ENCODE peak calls at places on chromosomes 4 and X, in four cellular contexts. One of them, this sample, is unnamed.

GRCh38 chr4:133320576-133321170 is 171.6 kb downstream of the PCDH10 start:
- DNase-seq in AG09309: no peak
- DNase-seq in GM12865: peak
- DNase-seq in SK-N-DZ: peak
- DNase-seq in this sample: no peak

GRCh38 chr4:55765070-55765469 is 54.5 kb upstream of the EXOC1L start:
- DNase-seq in SK-N-DZ: no peak
- DNase-seq in GM12865: no peak
- DNase-seq in AG09309: no peak
- DNase-seq in this sample: no peak

GRCh38 chr4:83328486-83328885 is 6.2 kb downstream of the HPSE start:
- DNase-seq in GM12865: no peak
- DNase-seq in SK-N-DZ: no peak
- DNase-seq in AG09309: no peak
- DNase-seq in this sample: no peak

GRCh38 chr4:1990676-1991075 is 18.1 kb downstream of the NELFA start:
- DNase-seq in GM12865: no peak
- DNase-seq in AG09309: no peak
- DNase-seq in SK-N-DZ: no peak
- DNase-seq in this sample: no peak

GRCh38 chrX:123190096-123190495 is 6.0 kb downstream of the GRIA3 start:
- DNase-seq in GM12865: no peak
- DNase-seq in AG09309: no peak
- DNase-seq in SK-N-DZ: no peak
- DNase-seq in this sample: no peak

GRCh38 chrX:68018248-68019203 is 414.8 kb downstream of the OPHN1 start:
- DNase-seq in GM12865: no peak
- DNase-seq in SK-N-DZ: peak
- DNase-seq in AG09309: peak
- DNase-seq in this sample: no peak

GRCh38 chr4:40998680-40999358 is 215.5 kb downstream of the APBB2 start:
- DNase-seq in AG09309: peak
- DNase-seq in GM12865: no peak
- DNase-seq in SK-N-DZ: no peak
- DNase-seq in this sample: no peak

GRCh38 chrX:103175944-103176753 is 38.8 kb upstream of the BEX4 start:
- DNase-seq in GM12865: peak
- DNase-seq in SK-N-DZ: peak
- DNase-seq in AG09309: no peak
- DNase-seq in this sample: peak

GRCh38 chrX:55488268-55488558 is 1.4 kb downstream of the USP51 start:
- DNase-seq in SK-N-DZ: no peak
- DNase-seq in GM12865: peak
- DNase-seq in AG09309: no peak
- DNase-seq in this sample: no peak

GRCh38 chr4:20615492-20616136 is 84.6 kb upstream of the PACRGL start:
- DNase-seq in SK-N-DZ: no peak
- DNase-seq in GM12865: no peak
- DNase-seq in AG09309: no peak
- DNase-seq in this sample: no peak

GRCh38 chr4:8852118-8852704 is 19.4 kb downstream of the HMX1 start:
- DNase-seq in SK-N-DZ: no peak
- DNase-seq in AG09309: no peak
- DNase-seq in GM12865: no peak
- DNase-seq in this sample: no peak

GRCh38 chrX:19739683-19740082 is 147.7 kb downstream of the SH3KBP1 start:
- DNase-seq in AG09309: peak
- DNase-seq in GM12865: peak
- DNase-seq in SK-N-DZ: peak
- DNase-seq in this sample: peak

GRCh38 chr4:121253961-121254360 is 89.8 kb upstream of the TNIP3 start:
- DNase-seq in SK-N-DZ: no peak
- DNase-seq in GM12865: peak
- DNase-seq in AG09309: no peak
- DNase-seq in this sample: no peak

GRCh38 chr4:169348541-169348940 is 77.8 kb upstream of the SH3RF1 start:
- DNase-seq in AG09309: no peak
- DNase-seq in GM12865: no peak
- DNase-seq in SK-N-DZ: peak
- DNase-seq in this sample: no peak

GRCh38 chr4:177455591-177455990 is 13.4 kb upstream of the AGA start:
- DNase-seq in AG09309: no peak
- DNase-seq in SK-N-DZ: no peak
- DNase-seq in GM12865: no peak
- DNase-seq in this sample: no peak

GRCh38 chr4:52574036-52574435 is 85.1 kb downstream of the USP46 start:
- DNase-seq in AG09309: no peak
- DNase-seq in GM12865: no peak
- DNase-seq in SK-N-DZ: no peak
- DNase-seq in this sample: no peak

GRCh38 chr4:106136777-106137331 is 179.2 kb downstream of the TBCK start:
- DNase-seq in SK-N-DZ: peak
- DNase-seq in GM12865: no peak
- DNase-seq in AG09309: no peak
- DNase-seq in this sample: no peak

GRCh38 chrX:68710870-68711576 is 63.6 kb downstream of the STARD8 start:
- DNase-seq in GM12865: peak
- DNase-seq in SK-N-DZ: peak
- DNase-seq in AG09309: peak
- DNase-seq in this sample: no peak

GRCh38 chrX:70720721-70721120 is 187.8 kb downstream of the TEX11 start:
- DNase-seq in GM12865: no peak
- DNase-seq in AG09309: no peak
- DNase-seq in SK-N-DZ: no peak
- DNase-seq in this sample: no peak

GRCh38 chr4:158490629-158491028 is 31.1 kb upstream of the RXFP1 start:
- DNase-seq in AG09309: peak
- DNase-seq in SK-N-DZ: no peak
- DNase-seq in GM12865: no peak
- DNase-seq in this sample: no peak

GRCh38 chrX:150761176-150761818 is 68.1 kb downstream of the MTMR1 start:
- DNase-seq in GM12865: no peak
- DNase-seq in AG09309: no peak
- DNase-seq in SK-N-DZ: no peak
- DNase-seq in this sample: no peak

GRCh38 chrX:22105231-22105630 is 73.1 kb downstream of the PHEX start:
- DNase-seq in SK-N-DZ: no peak
- DNase-seq in AG09309: no peak
- DNase-seq in GM12865: no peak
- DNase-seq in this sample: no peak

GRCh38 chr4:150314031-150314430 is 235.8 kb downstream of the DCLK2 start:
- DNase-seq in GM12865: no peak
- DNase-seq in SK-N-DZ: no peak
- DNase-seq in AG09309: no peak
- DNase-seq in this sample: no peak

GRCh38 chr4:182584016-182584415 is 333.2 kb downstream of the DCTD start:
- DNase-seq in AG09309: no peak
- DNase-seq in GM12865: no peak
- DNase-seq in SK-N-DZ: no peak
- DNase-seq in this sample: no peak

GRCh38 chr4:3371038-3371437 is 70.7 kb upstream of the HGFAC start:
- DNase-seq in AG09309: no peak
- DNase-seq in SK-N-DZ: no peak
- DNase-seq in GM12865: no peak
- DNase-seq in this sample: no peak

GRCh38 chr4:87236851-87237250 is 16.4 kb upstream of the KLHL8 start:
- DNase-seq in AG09309: no peak
- DNase-seq in SK-N-DZ: no peak
- DNase-seq in GM12865: no peak
- DNase-seq in this sample: no peak

GRCh38 chrX:96713303-96713702 is 28.7 kb downstream of the DIAPH2 start:
- DNase-seq in GM12865: no peak
- DNase-seq in AG09309: no peak
- DNase-seq in SK-N-DZ: no peak
- DNase-seq in this sample: no peak

GRCh38 chr4:70177117-70177516 is 18.4 kb upstream of the ODAM start:
- DNase-seq in GM12865: no peak
- DNase-seq in AG09309: no peak
- DNase-seq in SK-N-DZ: no peak
- DNase-seq in this sample: no peak